ENCODE peak calls at places on chromosomes 5 and 9, in eight cellular contexts. T is fibroblast of mammary gland; S is CD4-positive, alpha-beta memory T cell; V is GM23248; M is MV-4-11; C is HFF-Myc; N is fibroblast of the aortic adventitia; O is CD4-positive, CD25-positive, alpha-beta regulatory T cell. X is an unnamed sample.

GRCh38 chr5:67233075-67233474 is 36.5 kb upstream of the CD180 start:
- DNase-seq in T (peak), S (no peak), V (peak), M (no peak), C (no peak), N (peak), O (no peak), X (peak)

GRCh38 chr5:148011407-148012124 is 52.2 kb upstream of the SPINK5 start:
- DNase-seq in T (peak), S (no peak), V (peak), M (peak), C (no peak), N (peak), O (no peak), X (peak)

GRCh38 chr9:126031116-126031515 is 283.9 kb downstream of the PBX3 start:
- DNase-seq in T (no peak), S (no peak), V (no peak), M (no peak), C (no peak), N (no peak), O (no peak), X (no peak)

GRCh38 chr5:95725937-95726810 is 5.0 kb upstream of the RHOBTB3 start:
- DNase-seq in T (no peak), S (no peak), V (peak), M (peak), C (no peak), N (peak), O (no peak), X (peak)

GRCh38 chr9:130106860-130107848 is 53.4 kb downstream of the GPR107 start:
- DNase-seq in T (peak), S (peak), V (peak), M (peak), C (no peak), N (peak), O (peak), X (peak)

GRCh38 chr5:56212127-56212879 is 20.8 kb downstream of the ANKRD55 start:
- DNase-seq in T (no peak), S (no peak), V (no peak), M (no peak), C (no peak), N (peak), O (no peak), X (no peak)

GRCh38 chr5:176748967-176749935 is 61.1 kb upstream of the UNC5A start:
- DNase-seq in T (no peak), S (no peak), V (no peak), M (no peak), C (no peak), N (no peak), O (no peak), X (no peak)

GRCh38 chr9:17075758-17076485 is 58.9 kb upstream of the CNTLN start:
- DNase-seq in T (peak), S (no peak), V (no peak), M (no peak), C (no peak), N (peak), O (no peak), X (no peak)

GRCh38 chr9:81268048-81268447 is 421.3 kb downstream of the TLE1 start:
- DNase-seq in T (peak), S (no peak), V (no peak), M (no peak), C (no peak), N (no peak), O (no peak), X (peak)

GRCh38 chr5:74240783-74241750 is 399.5 kb downstream of the ENC1 start:
- DNase-seq in T (no peak), S (no peak), V (peak), M (peak), C (no peak), N (peak), O (no peak), X (peak)

GRCh38 chr5:90477816-90478215 is 3.2 kb downstream of the POLR3G start:
- DNase-seq in T (peak), S (no peak), V (no peak), M (no peak), C (no peak), N (no peak), O (no peak), X (no peak)

GRCh38 chr9:129609486-129610192 is 11.3 kb downstream of the C9orf50 start:
- DNase-seq in T (no peak), S (peak), V (peak), M (peak), C (no peak), N (peak), O (peak), X (peak)

GRCh38 chr9:14766299-14766698 is 43.8 kb upstream of the CER1 start:
- DNase-seq in T (no peak), S (no peak), V (no peak), M (no peak), C (no peak), N (no peak), O (no peak), X (no peak)

GRCh38 chr5:74643160-74643562 is 2.6 kb upstream of the ENC1 start:
- DNase-seq in T (peak), S (no peak), V (peak), M (peak), C (peak), N (peak), O (no peak), X (peak)

GRCh38 chr9:111759762-111760639 is 34.7 kb downstream of the SHOC1 start:
- DNase-seq in T (peak), S (peak), V (peak), M (peak), C (peak), N (peak), O (peak), X (peak)

GRCh38 chr5:95934207-95934804 is 27.3 kb downstream of the ELL2 start:
- DNase-seq in T (no peak), S (no peak), V (no peak), M (no peak), C (no peak), N (no peak), O (no peak), X (no peak)

GRCh38 chr9:124257865-124258764 is at the start of gene NEK6:
- DNase-seq in T (peak), S (peak), V (peak), M (no peak), C (no peak), N (peak), O (peak), X (peak)

GRCh38 chr9:16068476-16068875 is 515.6 kb downstream of the CCDC171 start:
- DNase-seq in T (no peak), S (no peak), V (no peak), M (no peak), C (no peak), N (no peak), O (no peak), X (peak)